ENCODE peak calls at places on chromosomes 12 and 14, in five cellular contexts. Y, C, B, E and K are unnamed samples.

GRCh38 chr14:96839251-96839650 is 42.1 kb downstream of the VRK1 start:
- DNase-seq in E (no peak), B (no peak), Y (no peak), C (no peak), K (no peak)

GRCh38 chr12:120290541-120291312 is 976 bp downstream of the RNU4-2 start:
- DNase-seq in B (no peak), E (no peak), Y (no peak), C (peak), K (peak)

GRCh38 chr14:31505411-31505810 is 17.6 kb upstream of the GPR33 start:
- DNase-seq in B (peak), Y (peak), E (no peak), C (no peak), K (peak)

GRCh38 chr12:99390707-99391106 is 256.8 kb upstream of the GARIN6 start:
- DNase-seq in C (no peak), Y (no peak), B (no peak), E (no peak), K (no peak)

GRCh38 chr12:53073881-53074280 is 5.3 kb downstream of the SPRYD3 start:
- DNase-seq in C (no peak), Y (no peak), B (no peak), E (no peak), K (no peak)

GRCh38 chr14:44846232-44846824 is 115.4 kb downstream of the KLHL28 start:
- DNase-seq in B (peak), E (no peak), Y (peak), C (no peak), K (no peak)

GRCh38 chr14:74580275-74580672 is 31.8 kb downstream of the LTBP2 start:
- DNase-seq in E (peak), C (no peak), B (no peak), Y (no peak), K (no peak)

GRCh38 chr12:112686373-112686772 is 105.2 kb upstream of the RPH3A start:
- DNase-seq in B (peak), Y (no peak), C (no peak), E (no peak), K (no peak)

GRCh38 chr14:34981743-34982420 is 910 bp upstream of the SRP54 start:
- DNase-seq in C (no peak), E (no peak), Y (peak), B (peak), K (peak)

GRCh38 chr12:117567644-117568043 is 206.2 kb upstream of the NOS1 start:
- DNase-seq in C (no peak), E (no peak), B (no peak), Y (no peak), K (no peak)

GRCh38 chr12:106601031-106601430 is 18.2 kb downstream of the RFX4 start:
- DNase-seq in C (no peak), E (no peak), B (no peak), Y (no peak), K (no peak)

GRCh38 chr14:90608281-90608680 is 207.9 kb downstream of the TTC7B start:
- DNase-seq in E (no peak), B (no peak), C (no peak), Y (no peak), K (no peak)

GRCh38 chr12:54601841-54602240 is 13.4 kb upstream of the PPP1R1A start:
- DNase-seq in B (no peak), Y (no peak), E (no peak), C (no peak), K (no peak)

GRCh38 chr12:31246470-31246850 is 79.5 kb downstream of the SINHCAF start:
- DNase-seq in C (no peak), Y (no peak), B (peak), E (no peak), K (peak)

GRCh38 chr12:44804068-44804467 is 72.0 kb downstream of the NELL2 start:
- DNase-seq in E (no peak), B (no peak), Y (no peak), C (no peak), K (no peak)

GRCh38 chr12:100447405-100447804 is 26.3 kb upstream of the NR1H4 start:
- DNase-seq in Y (no peak), B (no peak), C (no peak), E (no peak), K (no peak)

GRCh38 chr12:76455582-76456345 is 103.8 kb downstream of the OSBPL8 start:
- DNase-seq in B (peak), C (no peak), E (no peak), Y (peak), K (peak)

GRCh38 chr14:19851365-19851764 is 23.6 kb upstream of the OR4K2 start:
- DNase-seq in E (no peak), Y (no peak), C (no peak), B (no peak), K (no peak)

GRCh38 chr12:85971800-85972199 is 97.7 kb downstream of the NTS start:
- DNase-seq in B (no peak), Y (no peak), E (no peak), C (no peak), K (no peak)

GRCh38 chr14:86296173-86296572 is 766.2 kb downstream of the FLRT2 start:
- DNase-seq in E (no peak), C (no peak), Y (peak), B (peak), K (no peak)

GRCh38 chr14:55446833-55447232 is 6.4 kb upstream of the TBPL2 start:
- DNase-seq in B (peak), Y (peak), E (no peak), C (no peak), K (peak)

GRCh38 chr12:106030210-106031175 is 108.3 kb downstream of the NUAK1 start:
- DNase-seq in B (peak), E (no peak), Y (peak), C (no peak), K (peak)

GRCh38 chr14:89165189-89165809 is 251.7 kb downstream of the FOXN3 start:
- DNase-seq in C (no peak), E (no peak), Y (no peak), B (no peak), K (no peak)

GRCh38 chr12:13204428-13204827 is 7.9 kb downstream of the EMP1 start:
- DNase-seq in B (no peak), Y (peak), C (no peak), E (no peak), K (peak)

GRCh38 chr14:57389646-57390036 is 745 bp upstream of the NAA30 start:
- DNase-seq in C (no peak), Y (no peak), E (no peak), B (no peak), K (no peak)

GRCh38 chr12:27822076-27822712 is 42.2 kb upstream of the MANSC4 start:
- DNase-seq in Y (peak), B (peak), C (no peak), E (no peak), K (peak)

GRCh38 chr12:51632598-51632997 is 41.6 kb downstream of the SCN8A start:
- DNase-seq in E (no peak), Y (no peak), B (no peak), C (no peak), K (no peak)

GRCh38 chr14:97977711-97978261 is 1180.6 kb downstream of the VRK1 start:
- DNase-seq in C (peak), Y (no peak), E (peak), B (peak), K (peak)

DNA sequence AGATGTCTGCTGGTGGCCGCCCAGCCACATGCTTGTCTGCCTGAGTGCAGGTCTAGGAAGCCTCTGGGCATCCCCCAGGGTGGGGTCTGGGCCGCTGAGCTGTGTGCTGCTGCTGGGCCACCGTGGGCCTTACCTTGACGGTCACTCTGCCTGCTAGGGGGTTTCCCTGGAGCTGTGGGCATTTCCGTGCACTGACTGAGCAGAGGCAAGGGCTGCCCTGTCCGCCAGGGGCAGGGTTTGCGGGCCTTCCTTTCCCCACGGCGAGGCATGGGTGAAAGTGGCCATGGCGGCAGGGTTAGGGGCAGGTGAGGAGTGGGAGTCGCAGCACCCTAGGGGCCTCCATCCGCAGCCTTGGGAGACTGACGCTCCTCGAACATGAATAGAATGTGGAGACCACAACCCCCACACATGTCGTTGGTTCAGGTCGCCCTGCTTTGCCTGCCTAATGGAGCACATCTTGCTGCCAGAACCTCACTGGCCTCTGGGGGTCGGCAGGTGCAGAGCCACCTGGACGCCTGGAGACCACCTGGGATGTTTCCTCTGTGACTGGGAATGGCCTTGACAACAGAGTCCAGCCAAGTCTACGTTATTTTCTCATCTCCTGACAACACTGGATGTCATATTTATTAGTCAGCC is 2.5 kb downstream of the ZBTB42 start:
- DNase-seq in C (no peak), B (no peak), Y (no peak), E (no peak), K (no peak)
- TF ChIP-seq CTCF in C (no peak), B (no peak), Y (no peak), E (no peak), K (no peak)

DNA sequence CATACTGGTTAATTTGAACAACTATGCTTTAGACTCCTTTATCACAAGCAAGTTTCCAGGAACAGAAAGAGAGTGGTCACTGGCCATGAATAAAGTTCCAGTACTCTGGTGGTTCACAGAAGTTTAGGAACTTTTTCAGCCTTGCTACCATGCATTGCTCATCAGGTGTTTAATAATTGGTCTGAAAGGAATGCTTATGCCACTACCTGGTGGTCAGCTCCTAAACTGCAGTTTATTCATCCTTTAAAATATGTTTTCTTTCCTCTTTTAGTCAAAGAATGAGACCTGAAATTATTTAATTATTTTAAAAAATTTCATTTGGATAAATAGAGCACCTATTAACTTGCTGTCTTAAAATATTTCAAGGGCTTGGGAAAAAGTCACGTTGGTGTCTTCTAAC is 260.1 kb upstream of the OR4E1 start:
- DNase-seq in B (no peak), Y (no peak), E (no peak), C (no peak), K (no peak)
- TF ChIP-seq CTCF in B (no peak), Y (no peak), E (no peak), C (no peak), K (peak)

GRCh38 chr12:10613334-10614055 is at the start of gene MAGOHB:
- DNase-seq in Y (peak), B (peak), C (peak), E (peak), K (peak)

GRCh38 chr12:10614056-10614370 is 604 bp upstream of the MAGOHB start:
- DNase-seq in C (no peak), E (no peak), Y (no peak), B (no peak), K (no peak)

GRCh38 chr12:10617868-10618267 is 4.5 kb upstream of the MAGOHB start:
- DNase-seq in C (no peak), Y (no peak), B (no peak), E (no peak), K (no peak)

GRCh38 chr12:10612954-10613333 is 465 bp downstream of the MAGOHB start:
- DNase-seq in C (no peak), B (no peak), Y (no peak), E (no peak), K (no peak)

DNA sequence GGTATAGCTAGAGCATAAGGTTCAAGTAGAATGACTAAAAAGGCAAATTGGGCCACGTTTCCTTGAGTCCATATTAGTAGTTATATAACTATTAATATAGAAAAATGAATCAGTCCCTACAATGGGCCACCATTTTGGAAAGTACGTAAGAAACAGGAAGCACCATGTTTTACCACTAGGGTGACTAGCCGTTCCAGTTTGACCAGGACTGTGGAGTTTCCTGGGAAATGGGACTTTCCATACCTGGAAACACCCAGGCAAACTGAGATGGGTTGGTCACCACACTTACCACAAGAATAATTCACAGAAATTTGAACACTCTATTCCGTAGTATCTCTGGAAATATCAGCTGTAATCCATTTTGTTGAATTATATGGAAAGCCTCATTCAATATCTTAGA is 2.1 kb upstream of the MAGOHB start:
- DNase-seq in Y (no peak), C (no peak), B (no peak), E (no peak), K (no peak)
- TF ChIP-seq CTCF in Y (no peak), C (no peak), B (no peak), E (no peak), K (no peak)

GRCh38 chr12:2360630-2361170 is 307.9 kb downstream of the CACNA1C start:
- DNase-seq in Y (no peak), B (no peak), E (no peak), C (no peak), K (no peak)
- TF ChIP-seq CTCF in Y (peak), B (peak), E (no peak), C (no peak), K (no peak)

DNA sequence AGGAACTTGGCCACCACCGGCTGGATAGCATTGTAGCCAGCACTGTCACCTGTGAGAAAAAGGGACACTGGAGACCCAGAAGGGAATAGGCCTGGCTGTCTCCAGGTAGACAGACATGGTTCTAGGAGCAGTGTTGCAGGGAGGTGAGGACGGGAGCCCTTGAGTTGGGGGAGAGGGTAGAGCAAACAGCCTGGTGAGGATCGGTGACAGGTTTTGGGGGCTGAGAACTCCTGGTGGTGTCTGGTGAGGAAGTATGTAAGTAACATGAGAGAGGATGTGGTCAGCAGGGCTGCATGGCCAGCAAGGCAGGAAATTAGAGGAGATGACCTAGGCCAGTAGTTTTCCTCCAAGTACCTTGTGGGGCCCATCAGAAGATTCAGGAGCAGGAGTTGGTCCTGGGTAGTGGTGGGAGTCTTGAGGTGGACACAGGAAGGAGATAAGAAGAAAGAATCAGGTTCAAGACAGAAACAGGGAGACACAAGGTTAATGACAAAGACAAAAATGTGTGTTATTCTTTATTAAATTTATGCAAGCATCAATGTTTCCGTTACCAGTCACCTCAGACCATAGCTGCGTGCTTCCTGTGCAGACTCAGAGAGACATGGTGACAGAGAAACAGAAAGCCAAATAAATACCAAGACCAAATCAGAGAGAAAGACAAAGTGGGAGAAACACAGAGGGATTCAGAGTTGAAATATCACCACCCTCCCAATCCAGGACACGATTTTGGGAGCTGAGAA is at the start of gene ARHGAP9:
- DNase-seq in B (no peak), E (no peak), Y (no peak), C (no peak), K (no peak)
- TF ChIP-seq CTCF in B (no peak), E (no peak), Y (no peak), C (no peak), K (no peak)

GRCh38 chr12:6753772-6754356 is 923 bp upstream of the MLF2 start:
- DNase-seq in C (no peak), B (no peak), Y (no peak), E (no peak), K (no peak)

GRCh38 chr12:6752181-6752930 is 585 bp downstream of the MLF2 start:
- DNase-seq in C (no peak), E (no peak), Y (no peak), B (peak), K (peak)

GRCh38 chr12:6754406-6754805 is 1.5 kb upstream of the MLF2 start:
- DNase-seq in C (no peak), Y (no peak), B (no peak), E (no peak), K (no peak)

GRCh38 chr12:6751767-6752166 is 1.2 kb downstream of the MLF2 start:
- DNase-seq in B (no peak), E (no peak), Y (no peak), C (no peak), K (no peak)

GRCh38 chr12:6752931-6753771 is at the start of gene MLF2:
- DNase-seq in Y (peak), E (peak), B (peak), C (peak), K (peak)
- TF ChIP-seq CTCF in Y (no peak), E (peak), B (no peak), C (peak), K (peak)

DNA sequence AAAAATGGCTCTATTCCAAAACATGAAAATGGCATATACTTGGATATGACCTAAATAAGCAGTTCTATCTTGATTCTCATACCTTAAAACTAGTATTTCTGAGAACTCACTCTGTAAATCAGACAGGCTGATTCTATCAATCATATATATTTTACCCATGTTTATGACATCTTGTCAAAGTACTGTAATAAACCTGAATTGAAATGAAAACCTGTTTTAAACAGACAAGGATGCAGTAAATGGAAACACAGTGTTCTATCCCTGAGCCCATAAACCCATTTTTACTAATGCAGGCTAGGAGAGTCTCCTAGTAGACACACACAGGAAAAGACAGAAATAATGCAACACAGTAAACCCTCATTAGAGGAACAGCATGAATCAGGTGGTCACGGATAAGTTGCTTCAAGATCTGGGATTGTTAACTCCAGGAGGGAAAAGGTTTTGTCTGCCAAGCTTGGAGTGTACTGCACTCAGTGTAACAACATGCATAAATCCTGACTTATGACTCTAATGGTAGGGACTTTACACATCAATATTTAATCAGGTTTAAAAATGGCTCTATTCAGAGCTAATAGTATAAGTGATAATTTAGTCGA is 93.6 kb upstream of the CPNE8 start:
- DNase-seq in B (no peak), E (no peak), Y (no peak), C (no peak), K (no peak)
- TF ChIP-seq CTCF in B (no peak), E (no peak), Y (no peak), C (no peak), K (no peak)

DNA sequence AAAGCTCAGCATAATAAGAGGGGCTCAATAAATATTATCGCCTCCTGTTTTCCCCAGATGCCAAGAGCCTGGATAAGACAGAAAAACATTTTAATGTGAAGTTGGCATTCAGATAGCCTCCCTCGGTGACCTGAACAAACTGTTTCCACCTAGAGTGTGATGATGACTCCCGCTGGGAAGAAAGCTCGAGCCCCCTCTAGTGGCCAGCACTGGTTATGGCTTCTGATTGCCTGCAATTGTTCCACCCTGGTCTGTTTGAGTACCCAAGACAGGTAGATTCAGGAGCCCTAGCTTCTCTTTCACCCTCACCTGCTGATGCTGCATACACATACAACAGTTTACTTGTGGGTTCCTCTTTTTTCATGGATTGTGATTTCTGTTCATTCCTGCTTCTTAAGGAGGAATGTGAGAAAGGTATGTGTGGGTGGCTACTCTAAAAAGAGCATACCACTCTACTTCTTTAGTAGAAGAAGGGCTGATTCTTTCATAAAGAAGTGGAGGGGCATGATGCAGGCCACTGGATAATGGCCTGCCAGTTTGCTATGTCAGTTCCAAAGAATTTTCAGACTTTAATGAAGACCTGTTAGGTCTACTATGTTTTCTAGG is 6.4 kb downstream of the ERG28 start:
- DNase-seq in B (peak), Y (no peak), C (peak), E (peak), K (peak)
- TF ChIP-seq CTCF in B (peak), Y (peak), C (no peak), E (peak), K (peak)